ENCODE peak calls at places on chromosomes 2 and 18, in seven cellular contexts. O, P, U, W, G, D and V are unnamed samples.

GRCh38 chr2:20593072-20594034 is 57.5 kb downstream of the HS1BP3 start:
- DNase-seq in O (peak), P (peak), U (no peak), W (peak), G (peak), D (no peak), V (peak)

GRCh38 chr18:79806976-79807841 is 9.5 kb downstream of the KCNG2 start:
- DNase-seq in O (no peak), P (no peak), U (no peak), W (no peak), G (no peak), D (no peak), V (no peak)

GRCh38 chr2:105256431-105257047 is 15.0 kb downstream of the GPR45 start:
- DNase-seq in O (no peak), P (no peak), U (no peak), W (no peak), G (no peak), D (no peak), V (no peak)

GRCh38 chr2:30775833-30776232 is 31.4 kb downstream of the CAPN13 start:
- DNase-seq in O (no peak), P (no peak), U (no peak), W (no peak), G (no peak), D (no peak), V (no peak)

GRCh38 chr18:46622999-46623398 is 34.0 kb downstream of the LOXHD1 start:
- DNase-seq in O (peak), P (no peak), U (peak), W (no peak), G (peak), D (peak), V (no peak)

GRCh38 chr2:224025874-224026273 is 13.2 kb downstream of the SERPINE2 start:
- DNase-seq in O (no peak), P (no peak), U (peak), W (no peak), G (no peak), D (no peak), V (no peak)

GRCh38 chr2:85737481-85737880 is 16.3 kb upstream of the ATOH8 start:
- DNase-seq in O (peak), P (peak), U (no peak), W (no peak), G (peak), D (peak), V (no peak)

GRCh38 chr2:149420053-149420963 is 89.9 kb downstream of the LYPD6 start:
- DNase-seq in O (no peak), P (no peak), U (no peak), W (no peak), G (no peak), D (no peak), V (no peak)

GRCh38 chr2:15812187-15812830 is 128.0 kb upstream of the MYCN start:
- DNase-seq in O (no peak), P (no peak), U (no peak), W (no peak), G (no peak), D (no peak), V (no peak)

GRCh38 chr18:13617826-13618515 is 108.4 kb downstream of the FAM210A start:
- DNase-seq in O (no peak), P (no peak), U (peak), W (no peak), G (no peak), D (no peak), V (no peak)

GRCh38 chr18:10490401-10491289 is 35.2 kb upstream of the NAPG start:
- DNase-seq in O (no peak), P (no peak), U (peak), W (no peak), G (no peak), D (no peak), V (no peak)
- TF ChIP-seq CTCF in O (no peak), P (no peak), U (peak), W (peak), G (no peak), D (no peak), V (no peak)

DNA sequence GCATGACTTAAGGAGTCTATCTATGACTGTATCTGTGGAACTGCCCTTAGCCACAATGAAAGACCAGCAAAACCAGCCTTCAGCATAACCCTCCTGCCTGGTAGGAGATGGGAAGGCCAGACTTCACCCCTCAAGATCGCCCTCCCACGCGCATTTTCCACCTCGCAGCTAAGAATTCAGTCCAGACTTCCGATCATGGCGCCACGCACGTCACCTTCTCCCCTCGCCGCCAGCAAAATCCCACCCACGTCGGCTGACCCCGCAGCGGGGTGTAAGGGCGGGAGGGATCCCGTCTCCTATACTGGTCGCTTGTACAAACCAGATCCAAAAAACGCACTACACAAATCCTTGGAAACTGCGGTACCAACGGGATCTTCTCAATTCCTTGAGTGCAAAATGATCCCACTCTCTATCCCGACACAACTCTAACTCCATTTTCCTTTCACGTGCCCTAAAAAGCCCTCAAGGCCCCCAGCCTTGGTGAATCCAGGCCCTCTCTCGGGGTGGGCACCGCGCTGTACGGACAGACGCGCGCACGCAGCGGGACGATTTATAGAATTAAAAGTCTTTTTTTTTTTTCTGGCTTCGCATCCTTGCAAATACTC is 1.0 kb upstream of the BMPR2 start:
- DNase-seq in O (peak), P (peak), U (no peak), W (no peak), G (peak), D (peak), V (peak)
- TF ChIP-seq CTCF in O (peak), P (no peak), U (no peak), W (no peak), G (no peak), D (peak), V (no peak)

GRCh38 chr2:37291680-37292079 is 33.0 kb downstream of the PRKD3 start:
- DNase-seq in O (no peak), P (no peak), U (no peak), W (no peak), G (no peak), D (no peak), V (no peak)

GRCh38 chr2:37284386-37284785 is 40.2 kb downstream of the PRKD3 start:
- DNase-seq in O (no peak), P (no peak), U (no peak), W (no peak), G (peak), D (peak), V (no peak)

GRCh38 chr2:37283207-37283606 is 41.4 kb downstream of the PRKD3 start:
- DNase-seq in O (peak), P (no peak), U (no peak), W (no peak), G (peak), D (peak), V (no peak)

GRCh38 chr2:37282746-37283145 is 41.9 kb downstream of the PRKD3 start:
- DNase-seq in O (no peak), P (no peak), U (no peak), W (no peak), G (peak), D (peak), V (no peak)

GRCh38 chr2:37287966-37288365 is 36.7 kb downstream of the PRKD3 start:
- DNase-seq in O (no peak), P (no peak), U (peak), W (no peak), G (no peak), D (no peak), V (no peak)
- TF ChIP-seq CTCF in O (peak), P (no peak), U (peak), W (peak), G (no peak), D (no peak), V (no peak)

DNA sequence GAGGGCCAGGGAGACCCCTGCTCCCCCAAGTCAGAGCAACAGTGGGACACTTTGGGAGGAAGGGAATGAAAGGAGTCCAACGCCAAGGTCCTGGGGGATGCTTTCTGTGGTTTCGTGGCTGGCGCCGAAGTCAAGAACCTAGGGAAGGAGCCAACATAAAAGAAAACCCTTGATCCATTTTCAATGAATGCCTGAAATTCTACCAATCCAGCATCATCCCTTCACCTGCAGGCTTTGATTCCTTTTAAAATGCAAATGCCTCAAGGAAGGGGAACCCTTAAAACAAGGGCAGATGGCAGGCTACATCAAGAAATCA is 123.4 kb upstream of the SLC1A4 start:
- DNase-seq in O (no peak), P (no peak), U (no peak), W (no peak), G (peak), D (no peak), V (no peak)
- TF ChIP-seq CTCF in O (peak), P (no peak), U (peak), W (no peak), G (no peak), D (no peak), V (no peak)

GRCh38 chr2:47088371-47089082 is 66.6 kb downstream of the STPG4 start:
- DNase-seq in O (no peak), P (no peak), U (no peak), W (no peak), G (peak), D (no peak), V (no peak)
- TF ChIP-seq CTCF in O (no peak), P (no peak), U (peak), W (peak), G (peak), D (no peak), V (no peak)

DNA sequence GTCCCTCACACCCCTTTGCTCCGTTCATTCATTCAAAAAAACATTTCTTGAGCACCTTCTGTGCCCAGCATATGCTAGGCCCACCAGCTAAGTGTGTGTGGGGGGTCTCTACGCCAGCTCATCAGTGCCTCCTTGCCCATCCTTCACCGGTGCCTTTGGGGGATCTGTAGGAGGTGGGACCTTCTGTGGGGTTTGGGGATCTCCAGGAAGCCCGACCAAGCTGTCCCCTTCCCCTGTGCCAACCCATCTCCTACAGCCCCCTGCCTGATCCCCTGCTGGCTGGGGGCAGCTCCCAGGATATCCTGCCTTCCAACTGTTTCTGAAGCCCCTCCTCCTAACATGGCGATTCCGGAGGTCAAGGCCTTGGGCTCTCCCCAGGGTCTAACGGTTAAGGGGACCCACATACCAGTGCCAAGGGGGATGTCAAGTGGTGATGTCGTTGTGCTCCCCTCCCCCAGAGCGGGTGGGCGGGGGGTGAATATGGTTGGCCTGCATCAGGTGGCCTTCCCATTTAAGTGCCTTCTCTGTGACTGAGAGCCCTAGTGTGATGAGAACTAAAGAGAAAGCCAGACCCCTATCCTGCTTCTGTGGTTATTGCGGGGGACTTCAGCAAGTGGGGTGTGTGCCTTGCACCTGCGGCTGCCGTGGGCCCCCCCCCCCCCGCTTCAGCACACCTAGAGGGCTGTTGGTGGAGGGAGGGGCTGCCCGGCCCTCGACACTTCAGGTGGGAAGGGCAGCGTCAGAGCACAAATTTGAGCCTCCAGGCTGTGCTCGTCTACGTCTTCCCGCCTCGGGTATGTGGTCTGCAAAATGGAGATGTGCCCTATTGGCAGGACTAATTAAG is 5.9 kb downstream of the CTDSP1 start:
- DNase-seq in O (no peak), P (peak), U (peak), W (no peak), G (no peak), D (no peak), V (no peak)
- TF ChIP-seq CTCF in O (no peak), P (no peak), U (no peak), W (no peak), G (no peak), D (no peak), V (no peak)